ENCODE peak calls at places on chromosomes 3 and 15, in seven cellular contexts. C is heart left ventricle; Z is activated B cell treated with CpG ODN at 0.5 μM for 24 hours; I is posterior cingulate gyrus; J is GF-D8; Y is A549; A is stimulated activated CD8-positive, alpha-beta memory T cell treated with anti-CD3 and anti-CD28 coated beads, Interleukin-7, amount 100 ng/mL, for 4 hours. T is an unnamed sample.

GRCh38 chr15:92454525-92455105 is 60.9 kb downstream of the ST8SIA2 start:
- DNase-seq in C (no peak), Z (no peak), A (no peak), Y (no peak), I (no peak), J (no peak), T (no peak)

GRCh38 chr3:88595025-88595424 is 445.3 kb downstream of the C3orf38 start:
- DNase-seq in J (no peak), I (no peak), A (no peak), Z (no peak), C (no peak), Y (no peak), T (no peak)

GRCh38 chr3:12484983-12485327 is 675 bp downstream of the TSEN2 start:
- DNase-seq in Y (no peak), A (no peak), J (no peak), I (no peak), C (no peak), Z (no peak), T (no peak)

GRCh38 chr3:19229086-19229485 is 80.8 kb downstream of the KCNH8 start:
- DNase-seq in Z (no peak), A (no peak), I (no peak), J (no peak), C (no peak), Y (peak), T (no peak)

GRCh38 chr3:120047686-120048085 is 46.6 kb downstream of the GSK3B start:
- DNase-seq in Y (no peak), Z (no peak), J (no peak), I (no peak), A (no peak), C (no peak), T (no peak)

GRCh38 chr15:29348308-29348914 is 78.8 kb upstream of the NSMCE3 start:
- DNase-seq in Y (no peak), Z (no peak), I (peak), A (no peak), C (no peak), J (no peak), T (no peak)

GRCh38 chr3:181710581-181711255 is 1.0 kb upstream of the SOX2 start:
- DNase-seq in J (no peak), Y (peak), I (no peak), A (no peak), Z (no peak), C (no peak), T (peak)

GRCh38 chr3:54122046-54122801 is at the start of gene CACNA2D3:
- DNase-seq in C (peak), I (no peak), J (no peak), A (no peak), Z (no peak), Y (no peak), T (peak)

GRCh38 chr3:53422954-53423708 is 71.3 kb upstream of the CACNA1D start:
- DNase-seq in I (no peak), Z (no peak), A (no peak), J (no peak), C (no peak), Y (no peak), T (no peak)

GRCh38 chr3:45473841-45474240 is 85.5 kb downstream of the LARS2 start:
- DNase-seq in Z (no peak), I (no peak), J (no peak), Y (no peak), A (no peak), C (no peak), T (no peak)

GRCh38 chr3:79587150-79587549 is 180.6 kb downstream of the ROBO1 start:
- DNase-seq in Z (no peak), C (no peak), A (no peak), J (no peak), Y (no peak), I (no peak), T (peak)

GRCh38 chr3:121660356-121661171 is at the start of gene HCLS1:
- DNase-seq in A (peak), J (peak), Z (peak), I (no peak), Y (no peak), C (peak), T (peak)

GRCh38 chr15:41487802-41488201 is 5.9 kb upstream of the ITPKA start:
- DNase-seq in J (no peak), Y (no peak), A (no peak), Z (no peak), I (no peak), C (no peak), T (no peak)

GRCh38 chr3:186510374-186511079 is 33.7 kb downstream of the CRYGS start:
- DNase-seq in C (no peak), Y (no peak), Z (no peak), I (no peak), J (no peak), A (no peak), T (no peak)

GRCh38 chr15:93974804-93975481 is 256.4 kb upstream of the MCTP2 start:
- DNase-seq in Y (peak), J (no peak), I (no peak), A (no peak), Z (no peak), C (no peak), T (peak)

GRCh38 chr3:194773666-194774455 is 88.2 kb downstream of the FAM43A start:
- DNase-seq in Z (no peak), J (no peak), A (no peak), I (no peak), Y (no peak), C (no peak), T (peak)

GRCh38 chr3:104578558-104578957 is 788.2 kb upstream of the ALCAM start:
- DNase-seq in I (no peak), Z (no peak), Y (no peak), A (no peak), J (no peak), C (no peak), T (no peak)

GRCh38 chr3:184783309-184783708 is 28.7 kb upstream of the VPS8 start:
- DNase-seq in C (no peak), Z (no peak), Y (no peak), J (no peak), A (no peak), I (no peak), T (no peak)

GRCh38 chr3:73448761-73449290 is 175.9 kb downstream of the PDZRN3 start:
- DNase-seq in J (no peak), Y (no peak), C (no peak), I (no peak), A (no peak), Z (no peak), T (no peak)

GRCh38 chr3:160668454-160668853 is 8.5 kb upstream of the ARL14 start:
- DNase-seq in C (no peak), Z (no peak), A (no peak), J (no peak), Y (no peak), I (no peak), T (no peak)

GRCh38 chr3:186746008-186746407 is 28.8 kb downstream of the KNG1 start:
- DNase-seq in Y (peak), I (no peak), C (no peak), Z (no peak), A (no peak), J (peak), T (peak)

GRCh38 chr3:145326666-145327065 is 834.3 kb downstream of the PLOD2 start:
- DNase-seq in Y (no peak), I (no peak), J (no peak), Z (no peak), A (no peak), C (no peak), T (no peak)

GRCh38 chr3:11914651-11915050 is 68.0 kb upstream of the TAMM41 start:
- DNase-seq in Z (no peak), J (no peak), C (no peak), Y (no peak), A (no peak), I (no peak), T (no peak)

GRCh38 chr3:165451671-165452070 is 255.5 kb upstream of the SLITRK3 start:
- DNase-seq in C (no peak), J (no peak), Z (no peak), A (no peak), Y (no peak), I (no peak), T (no peak)

GRCh38 chr15:38030609-38031008 is 96.2 kb downstream of the TMCO5A start:
- DNase-seq in Z (no peak), C (no peak), Y (no peak), J (no peak), A (no peak), I (no peak), T (no peak)

T was measured in DMS153.